ENCODE peak calls at places on chromosomes 5 and 9, in nine cellular contexts. H is PC-3, V is fibroblast of mammary gland, L is GM06990, D is cardiac fibroblast, E is breast epithelium, A is AG04450, J is psoas muscle, M is cardiac muscle cell. Z is an unnamed sample.

GRCh38 chr5:31196309-31196708 is 2.8 kb downstream of the CDH6 start:
- DNase-seq in H (peak; percentile 52), V (no peak), L (no peak), D (peak; percentile 30), E (no peak), A (no peak), J (no peak), M (peak; percentile 30), Z (no peak)

GRCh38 chr9:74526215-74526614 is 29.1 kb downstream of the RORB start:
- DNase-seq in H (no peak), V (no peak), L (no peak), D (no peak), E (no peak), A (no peak), J (no peak), M (no peak), Z (no peak)

GRCh38 chr5:14665949-14666741 is 1.6 kb downstream of the OTULIN start:
- DNase-seq in H (peak; percentile 47), V (peak; percentile 52), L (peak; percentile 56), D (no peak), E (no peak), A (no peak), J (no peak), M (no peak), Z (no peak)

GRCh38 chr5:142115937-142116614 is 7.5 kb downstream of the NDFIP1 start:
- DNase-seq in H (peak; percentile 55), V (peak; percentile 89), L (no peak), D (peak; percentile 28), E (no peak), A (no peak), J (no peak), M (no peak), Z (no peak)

GRCh38 chr5:36371366-36371765 is 69.7 kb upstream of the RANBP3L start:
- DNase-seq in H (no peak), V (no peak), L (no peak), D (no peak), E (no peak), A (no peak), J (no peak), M (no peak), Z (no peak)

GRCh38 chr9:25709941-25710340 is 31.7 kb upstream of the TUSC1 start:
- DNase-seq in H (no peak), V (no peak), L (no peak), D (no peak), E (no peak), A (no peak), J (no peak), M (no peak), Z (no peak)

GRCh38 chr9:75229605-75230332 is 141.5 kb downstream of the OSTF1 start:
- DNase-seq in H (peak; percentile 89), V (peak; percentile 3), L (no peak), D (peak; percentile 27), E (peak; percentile 76), A (no peak), J (no peak), M (no peak), Z (peak; percentile 96)

GRCh38 chr9:135575995-135576631 is 14.6 kb downstream of the PAEP start:
- DNase-seq in H (no peak), V (no peak), L (no peak), D (no peak), E (no peak), A (no peak), J (no peak), M (no peak), Z (no peak)

GRCh38 chr9:33270146-33270545 is 5.3 kb downstream of the CHMP5 start:
- DNase-seq in H (no peak), V (no peak), L (no peak), D (no peak), E (no peak), A (no peak), J (no peak), M (no peak), Z (no peak)

GRCh38 chr5:127647361-127647958 is 1.4 kb upstream of the CTXN3 start:
- DNase-seq in H (no peak), V (no peak), L (no peak), D (no peak), E (no peak), A (no peak), J (no peak), M (no peak), Z (no peak)

GRCh38 chr5:37045703-37046102 is 169.1 kb downstream of the NIPBL start:
- DNase-seq in H (no peak), V (no peak), L (no peak), D (no peak), E (no peak), A (no peak), J (no peak), M (no peak), Z (no peak)

GRCh38 chr5:130875673-130876072 is 289.4 kb downstream of the HINT1 start:
- DNase-seq in H (no peak), V (no peak), L (no peak), D (no peak), E (no peak), A (no peak), J (no peak), M (no peak), Z (no peak)

GRCh38 chr5:132009706-132010405 is 1.6 kb downstream of the ACSL6 start:
- DNase-seq in H (no peak), V (no peak), L (no peak), D (no peak), E (no peak), A (no peak), J (peak; percentile 28), M (no peak), Z (no peak)

GRCh38 chr9:14030350-14030823 is 283.6 kb downstream of the NFIB start:
- DNase-seq in H (peak; percentile 83), V (peak; percentile 72), L (no peak), D (peak; percentile 94), E (no peak), A (peak; percentile 34), J (no peak), M (no peak), Z (no peak)

GRCh38 chr9:132069046-132069898 is 10.4 kb downstream of the MED27 start:
- DNase-seq in H (peak; percentile 21), V (no peak), L (no peak), D (peak; percentile 21), E (no peak), A (peak; percentile 21), J (no peak), M (no peak), Z (no peak)

GRCh38 chr5:61333351-61334223 is 1.5 kb downstream of the ZSWIM6 start:
- DNase-seq in H (peak; percentile 16), V (no peak), L (peak; percentile 54), D (peak; percentile 42), E (no peak), A (no peak), J (peak; percentile 71), M (peak; percentile 59), Z (no peak)

GRCh38 chr5:68134033-68134668 is 81.4 kb upstream of the PIK3R1 start:
- DNase-seq in H (no peak), V (peak; percentile 34), L (no peak), D (peak; percentile 31), E (no peak), A (no peak), J (no peak), M (no peak), Z (peak; percentile 59)

GRCh38 chr5:78985407-78986223 is 505 bp upstream of the ARSB start:
- DNase-seq in H (peak; percentile 48), V (peak; percentile 56), L (peak; percentile 69), D (peak; percentile 26), E (no peak), A (peak; percentile 4), J (peak; percentile 54), M (peak; percentile 69), Z (no peak)

GRCh38 chr5:172113036-172113435 is 75.0 kb downstream of the STK10 start:
- DNase-seq in H (no peak), V (no peak), L (peak; percentile 56), D (no peak), E (no peak), A (no peak), J (no peak), M (no peak), Z (no peak)

GRCh38 chr5:172110260-172110815 is 77.7 kb downstream of the STK10 start:
- DNase-seq in H (no peak), V (no peak), L (no peak), D (peak; percentile 50), E (no peak), A (no peak), J (no peak), M (no peak), Z (no peak)

GRCh38 chr5:172109749-172110148 is 78.3 kb downstream of the STK10 start:
- DNase-seq in H (no peak), V (no peak), L (no peak), D (no peak), E (no peak), A (no peak), J (no peak), M (no peak), Z (no peak)

GRCh38 chr5:172107606-172108005 is 80.4 kb downstream of the STK10 start:
- DNase-seq in H (peak; percentile 57), V (peak; percentile 65), L (no peak), D (peak; percentile 87), E (no peak), A (peak; percentile 60), J (no peak), M (no peak), Z (no peak)

GRCh38 chr5:172110921-172111873 is 76.8 kb downstream of the STK10 start:
- DNase-seq in H (peak; percentile 39), V (peak; percentile 63), L (peak; percentile 86), D (peak; percentile 55), E (no peak), A (no peak), J (peak; percentile 62), M (no peak), Z (no peak)
- TF ChIP-seq CTCF in H (no peak), V (no peak), L (no peak), D (no peak), E (no peak), A (no peak), J (no peak), M (peak; percentile 4), Z (no peak)

GRCh38 chr9:120635011-120635410 is 55.0 kb upstream of the CDK5RAP2 start:
- DNase-seq in H (no peak), V (no peak), L (no peak), D (no peak), E (no peak), A (no peak), J (no peak), M (no peak), Z (no peak)
- H3K4me3 ChIP-seq in H (no peak overlapping the region), V (no peak overlapping the region), L (no peak overlapping the region), D (no peak overlapping the region), E (no peak overlapping the region), A (no peak overlapping the region), J (no peak overlapping the region), M (no peak overlapping the region), Z (no peak overlapping the region)

DNA sequence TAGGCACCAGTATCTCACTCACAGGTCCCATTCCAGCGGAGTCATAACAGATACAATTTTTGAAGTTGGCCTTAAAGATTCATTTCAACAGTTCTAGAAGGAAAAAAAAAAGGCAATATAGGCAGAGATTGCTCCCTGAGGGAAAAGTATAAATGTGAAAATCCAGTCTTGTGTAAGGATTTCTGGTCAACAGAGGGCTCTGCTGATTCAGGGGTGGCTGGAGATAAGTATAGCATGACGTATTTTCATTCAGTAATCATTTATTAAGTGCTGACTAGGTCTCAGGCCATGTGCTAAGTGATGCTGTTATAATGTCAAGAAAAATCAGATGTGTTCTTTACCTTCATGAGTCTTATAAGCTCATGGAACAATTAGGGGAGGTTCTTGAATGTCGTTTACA is 377.3 kb upstream of the MEF2C start:
- DNase-seq in H (no peak), V (peak; percentile 42), L (no peak), D (peak; percentile 17), E (no peak), A (no peak), J (no peak), M (no peak), Z (no peak)
- TF ChIP-seq CTCF in H (peak; percentile 37), V (peak; percentile 11), L (no peak), D (no peak), E (no peak), A (no peak), J (no peak), M (no peak), Z (no peak)

GRCh38 chr5:177310757-177311173 is 933 bp downstream of the MXD3 start:
- DNase-seq in H (peak; percentile 37), V (no peak), L (peak; percentile 60), D (peak; percentile 35), E (no peak), A (no peak), J (peak; percentile 54), M (no peak), Z (no peak)
- H3K4me3 ChIP-seq in H (peak overlapping the region; percentile 76), V (peak overlapping the region; percentile 71), L (peak overlapping the region; percentile 75), D (peak overlapping the region; percentile 57), E (peak overlapping the region; percentile 72), A (peak overlapping the region; percentile 68), J (no peak overlapping the region), M (peak overlapping the region; percentile 41), Z (peak overlapping the region; percentile 75)

Z was measured in LNCaP clone FGC.